ENCODE peak calls at places on chromosome 2, in ten cellular contexts. V is brain microvascular endothelial cell, M is uterus, S is IMR-90, I is A549, J is ovary, P is AG04449, Q is HFF-Myc, U is WTC11, G is endothelial cell. E is an unnamed sample.

GRCh38 chr2:158482594-158482993 is 25.8 kb downstream of the PKP4 start:
- DNase-seq in P (no peak), V (no peak), M (no peak), J (no peak), I (no peak), Q (no peak), G (no peak), U (no peak), S (peak; percentile 27), E (no peak)

GRCh38 chr2:38090928-38091327 is 15.0 kb upstream of the CYP1B1 start:
- DNase-seq in J (no peak), M (no peak), V (no peak), G (no peak), Q (no peak), P (no peak), I (no peak), U (no peak), S (no peak), E (no peak)

GRCh38 chr2:43021791-43022500 is 204.5 kb downstream of the ZFP36L2 start:
- DNase-seq in P (no peak), S (no peak), V (no peak), M (no peak), Q (no peak), U (peak; percentile 69), I (no peak), G (no peak), J (peak; percentile 32), E (no peak)

GRCh38 chr2:37323770-37324535 is 680 bp downstream of the PRKD3 start:
- DNase-seq in V (peak; percentile 22), Q (no peak), S (peak; percentile 31), J (peak; percentile 66), P (no peak), M (peak; percentile 36), G (peak; percentile 50), I (no peak), U (no peak), E (no peak)

GRCh38 chr2:150472122-150472899 is 15.2 kb downstream of the RND3 start:
- DNase-seq in U (no peak), S (peak; percentile 87), M (no peak), I (no peak), Q (no peak), P (no peak), J (no peak), V (peak; percentile 93), G (no peak), E (no peak)

GRCh38 chr2:215907147-215907546 is 106.2 kb downstream of the MREG start:
- DNase-seq in J (no peak), G (no peak), V (no peak), S (no peak), U (no peak), Q (no peak), M (no peak), I (no peak), P (no peak), E (no peak)

GRCh38 chr2:156538083-156538504 is 101.9 kb downstream of the GPD2 start:
- DNase-seq in J (no peak), P (no peak), Q (no peak), V (no peak), M (no peak), S (peak; percentile 4), U (no peak), G (no peak), I (no peak), E (no peak)

GRCh38 chr2:42809131-42809875 is 16.9 kb upstream of the HAAO start:
- DNase-seq in V (no peak), J (no peak), U (no peak), G (no peak), S (no peak), Q (no peak), I (no peak), M (peak; percentile 46), P (no peak), E (no peak)

GRCh38 chr2:9052821-9053533 is 49.5 kb upstream of the MBOAT2 start:
- DNase-seq in S (no peak), I (no peak), V (no peak), Q (no peak), U (no peak), J (no peak), G (no peak), M (no peak), P (no peak), E (no peak)

GRCh38 chr2:206610451-206610850 is 31.8 kb upstream of the FAM237A start:
- DNase-seq in V (no peak), J (no peak), P (no peak), M (no peak), U (no peak), I (no peak), G (no peak), Q (no peak), S (no peak), E (no peak)

GRCh38 chr2:175676813-175677212 is 325.3 kb downstream of the LNPK start:
- DNase-seq in I (no peak), S (no peak), M (no peak), Q (no peak), G (no peak), P (no peak), J (no peak), U (no peak), V (no peak), E (no peak)

GRCh38 chr2:15546297-15547098 is 14.6 kb downstream of the NBAS start:
- DNase-seq in I (no peak), G (peak; percentile 28), P (no peak), J (no peak), V (no peak), M (no peak), Q (no peak), U (peak; percentile 14), S (no peak), E (no peak)

DNA sequence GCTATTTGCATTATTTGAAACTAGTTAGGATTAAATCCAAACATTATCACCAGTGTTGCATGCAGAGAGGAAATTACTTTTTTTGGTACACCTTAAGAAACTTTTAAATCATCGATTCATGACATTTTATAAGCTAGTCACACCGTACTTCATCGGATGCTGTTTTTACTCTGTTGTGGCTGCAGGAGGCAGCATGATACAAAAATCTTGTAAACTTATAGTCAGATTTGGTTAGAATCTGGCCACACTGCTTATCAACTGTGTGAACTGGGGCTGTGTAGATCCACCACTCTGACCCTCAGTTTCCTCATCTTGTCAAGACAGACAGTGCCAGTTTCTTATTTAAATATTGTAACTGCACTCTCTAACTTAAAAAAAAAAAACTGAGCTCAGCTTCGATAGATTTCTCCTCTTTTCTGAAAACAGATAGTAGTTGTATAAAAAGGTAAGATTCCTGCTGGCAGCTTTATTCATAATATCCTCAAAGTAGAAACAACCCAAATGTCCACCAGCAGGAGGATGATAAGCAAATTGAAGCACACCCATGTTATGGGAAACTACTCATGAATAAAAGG is 77.8 kb downstream of the RAPGEF4 start:
- DNase-seq in I (no peak), V (no peak), S (peak; percentile 50), G (no peak), M (no peak), J (no peak), P (no peak), U (no peak), Q (no peak), E (no peak)
- TF ChIP-seq CTCF in I (peak; percentile 59), V (peak; percentile 64), S (peak; percentile 66), G (peak; percentile 29), M (peak; percentile 9), J (peak; percentile 24), P (no peak), U (no peak), Q (peak; percentile 33), E (peak; percentile 54)

GRCh38 chr2:56130463-56131070 is 53.2 kb upstream of the CCDC85A start:
- DNase-seq in P (peak; percentile 3), V (peak; percentile 44), J (no peak), G (peak; percentile 49), Q (peak; percentile 15), U (peak; percentile 39), I (peak; percentile 18), S (peak; percentile 31), M (no peak), E (peak; percentile 18)
- TF ChIP-seq CTCF in P (peak; percentile 62), V (peak; percentile 84), J (no peak), G (peak; percentile 75), Q (peak; percentile 79), U (peak; percentile 37), I (peak; percentile 73), S (peak; percentile 63), M (no peak), E (peak; percentile 79)

GRCh38 chr2:127650041-127650784 is 4.3 kb downstream of the GPR17 start:
- DNase-seq in I (no peak), U (no peak), J (no peak), V (no peak), G (no peak), S (no peak), P (no peak), M (no peak), Q (no peak), E (no peak)
- TF ChIP-seq CTCF in I (no peak), U (peak; percentile 9), J (no peak), V (no peak), G (peak; percentile 57), S (no peak), P (peak; percentile 22), M (no peak), Q (no peak), E (no peak)

DNA sequence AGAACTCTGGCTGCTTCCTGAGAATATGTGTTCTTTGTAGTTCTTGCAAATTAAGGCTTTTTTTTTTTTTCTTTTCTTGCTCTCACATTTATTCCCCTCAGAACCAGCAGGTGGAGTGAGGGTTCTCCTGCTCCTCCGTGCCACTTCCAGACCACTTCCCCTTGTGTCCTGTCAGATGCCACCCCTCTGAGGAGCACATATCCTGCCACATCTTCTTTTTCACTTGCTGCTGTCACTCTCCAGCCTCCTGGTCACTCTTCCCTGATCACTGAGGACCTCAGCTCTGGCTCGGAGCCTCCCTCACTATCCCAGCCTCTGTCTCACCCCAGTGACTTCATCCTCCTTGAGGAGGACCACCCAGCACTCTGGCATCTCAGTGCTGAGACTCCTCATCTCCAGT is 100.5 kb downstream of the TACR1 start:
- DNase-seq in V (no peak), S (peak; percentile 31), M (no peak), G (peak; percentile 25), U (peak; percentile 28), J (no peak), P (no peak), I (peak; percentile 13), Q (no peak), E (peak; percentile 2)
- TF ChIP-seq CTCF in V (peak; percentile 68), S (peak; percentile 48), M (no peak), G (peak; percentile 67), U (peak; percentile 45), J (no peak), P (peak; percentile 54), I (peak; percentile 53), Q (peak; percentile 65), E (peak; percentile 52)

GRCh38 chr2:190817082-190817481 is 63.5 kb upstream of the GLS start:
- DNase-seq in Q (no peak), M (no peak), J (no peak), P (no peak), S (no peak), I (no peak), V (no peak), G (no peak), U (no peak), E (no peak)
- TF ChIP-seq CTCF in Q (no peak), M (no peak), J (no peak), P (no peak), S (no peak), I (no peak), V (no peak), G (no peak), U (no peak), E (no peak)